ENCODE peak calls at places on chromosomes 11 and 22, in five cellular contexts. H, P, G, T and C are unnamed samples.

GRCh38 chr11:104925850-104926249 is 27.6 kb upstream of the CASP12 start:
- DNase-seq in H (no peak), P (no peak), G (no peak), T (no peak), C (no peak)

GRCh38 chr11:112999518-112999917 is 38.3 kb downstream of the NCAM1 start:
- DNase-seq in H (no peak), P (no peak), G (no peak), T (no peak), C (no peak)

GRCh38 chr11:693415-693831 is 1.6 kb downstream of the DEAF1 start:
- DNase-seq in H (peak; percentile 16), P (no peak), G (no peak), T (no peak), C (no peak)

GRCh38 chr22:46539169-46539568 is 1.7 kb upstream of the CELSR1 start:
- DNase-seq in H (no peak), P (no peak), G (no peak), T (no peak), C (no peak)

GRCh38 chr11:68010058-68011041 is at the start of gene ALDH3B1:
- DNase-seq in H (peak; percentile 66), P (no peak), G (peak; percentile 94), T (no peak), C (no peak)

GRCh38 chr22:23207786-23208325 is 27.5 kb downstream of the BCR start:
- DNase-seq in H (no peak), P (no peak), G (peak; percentile 17), T (no peak), C (no peak)

GRCh38 chr11:102761646-102762238 is 18.7 kb downstream of the MMP10 start:
- DNase-seq in H (no peak), P (no peak), G (no peak), T (no peak), C (no peak)

GRCh38 chr11:36454991-36455611 is 55.0 kb downstream of the TRAF6 start:
- DNase-seq in H (no peak), P (no peak), G (no peak), T (no peak), C (no peak)

GRCh38 chr11:71525938-71526495 is 1.1 kb upstream of the KRTAP5-7 start:
- DNase-seq in H (no peak), P (no peak), G (no peak), T (no peak), C (no peak)

GRCh38 chr11:15933896-15934625 is 422.3 kb downstream of the SOX6 start:
- DNase-seq in H (no peak), P (no peak), G (no peak), T (no peak), C (no peak)

GRCh38 chr11:66720223-66720898 is 8.7 kb downstream of the SPTBN2 start:
- DNase-seq in H (no peak), P (no peak), G (peak; percentile 98), T (no peak), C (no peak)

GRCh38 chr11:122601131-122602125 is 54.1 kb upstream of the UBASH3B start:
- DNase-seq in H (no peak), P (no peak), G (peak; percentile 16), T (no peak), C (no peak)

GRCh38 chr11:46659908-46660307 is 40.5 kb downstream of the ARHGAP1 start:
- DNase-seq in H (no peak), P (no peak), G (no peak), T (no peak), C (no peak)

GRCh38 chr11:75337195-75337654 is 14.2 kb downstream of the ARRB1 start:
- DNase-seq in H (no peak), P (no peak), G (no peak), T (no peak), C (no peak)
- H3K4me1 ChIP-seq in H (no peaks in the 10 kb centered on the region), P (peaks cover 40% of the 10 kb centered on the region), G (peaks cover 59% of the 10 kb centered on the region), T (peaks cover 94% of the 10 kb centered on the region), C (peaks cover 73% of the 10 kb centered on the region)

GRCh38 chr11:59427068-59427382 is 812 bp upstream of the OR5A2 start:
- DNase-seq in H (no peak), P (no peak), G (no peak), T (no peak), C (no peak)
- H3K4me3 ChIP-seq in H (no peak overlapping the region), P (no peak overlapping the region), G (no peak overlapping the region), T (no peak overlapping the region), C (no peak overlapping the region)

GRCh38 chr22:21443057-21443734 is 24.0 kb upstream of the TMEM191C start:
- DNase-seq in H (no peak), P (no peak), G (peak; percentile 2), T (no peak), C (no peak)
- H3K27ac ChIP-seq in H (no peak overlapping the region), P (no peak overlapping the region), G (no peak overlapping the region), T (no peak overlapping the region), C (no peak overlapping the region)

GRCh38 chr11:83068573-83068972 is 3.1 kb downstream of the RAB30 start:
- DNase-seq in H (no peak), P (no peak), G (no peak), T (no peak), C (no peak)
- H3K4me1 ChIP-seq in H (peaks cover 35% of the 10 kb centered on the region), P (peaks cover 22% of the 10 kb centered on the region), G (peaks cover 16% of the 10 kb centered on the region), T (peaks cover 23% of the 10 kb centered on the region), C (peaks cover 34% of the 10 kb centered on the region)

GRCh38 chr11:86804871-86805415 is 4.6 kb downstream of the PRSS23 start:
- DNase-seq in H (no peak), P (no peak), G (no peak), T (no peak), C (no peak)

GRCh38 chr11:86803136-86803535 is 2.8 kb downstream of the PRSS23 start:
- DNase-seq in H (no peak), P (no peak), G (no peak), T (no peak), C (no peak)

GRCh38 chr11:86802601-86803051 is 2.3 kb downstream of the PRSS23 start:
- DNase-seq in H (peak; percentile 56), P (peak; percentile 62), G (peak; percentile 47), T (no peak), C (no peak)

GRCh38 chr11:86802146-86802545 is 1.8 kb downstream of the PRSS23 start:
- DNase-seq in H (no peak), P (no peak), G (no peak), T (no peak), C (no peak)

DNA sequence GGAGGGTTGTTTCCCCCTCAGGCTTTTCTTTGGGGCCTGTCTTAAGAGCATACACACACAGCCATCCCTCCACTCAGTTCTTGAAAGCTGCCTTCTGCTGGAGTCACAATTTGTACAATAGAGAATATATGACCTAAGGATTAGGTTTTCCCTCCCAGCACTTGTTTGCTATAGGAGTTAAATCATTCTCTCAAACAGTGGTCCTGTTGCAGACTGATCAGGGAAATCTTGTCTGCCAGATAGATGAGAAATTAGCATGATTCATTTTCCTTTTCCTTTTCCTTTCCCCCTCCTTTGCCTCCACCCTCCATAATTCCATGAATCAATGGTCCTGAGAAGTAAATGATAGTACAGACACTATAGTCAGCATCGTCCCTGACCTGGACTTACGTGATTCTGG is 3.3 kb downstream of the PRSS23 start:
- DNase-seq in H (no peak), P (no peak), G (no peak), T (no peak), C (no peak)
- H3K4me3 ChIP-seq in H (no peak overlapping the region), P (no peak overlapping the region), G (no peak overlapping the region), T (peak overlapping the region; percentile 90), C (no peak overlapping the region)